ENCODE peak calls at places on chromosomes 2 and 18, in six cellular contexts. E is upper lobe of left lung, S is ovary, C is body of pancreas, O is adrenal gland, P is esophagus squamous epithelium. X is an unnamed sample.

GRCh38 chr2:121530210-121530562 is 494 bp upstream of the RNU4ATAC start:
- DNase-seq in E (peak; percentile 71), S (no peak), C (peak; percentile 73), O (peak; percentile 66), P (peak; percentile 25), X (peak; percentile 61)

GRCh38 chr2:233820766-233821105 is 33.6 kb downstream of the HJURP start:
- DNase-seq in E (no peak), S (no peak), C (no peak), O (no peak), P (no peak), X (no peak)

GRCh38 chr2:85216051-85216431 is 82.8 kb downstream of the TCF7L1 start:
- DNase-seq in E (no peak), S (peak; percentile 33), C (no peak), O (no peak), P (no peak), X (peak; percentile 39)

GRCh38 chr2:210584834-210585233 is 28.4 kb downstream of the CPS1 start:
- DNase-seq in E (no peak), S (no peak), C (no peak), O (no peak), P (no peak), X (no peak)

GRCh38 chr2:3613524-3613905 is 18.6 kb downstream of the COLEC11 start:
- DNase-seq in E (no peak), S (peak; percentile 4), C (no peak), O (no peak), P (no peak), X (no peak)

GRCh38 chr18:13566941-13567762 is 159.2 kb downstream of the FAM210A start:
- DNase-seq in E (peak; percentile 73), S (no peak), C (no peak), O (no peak), P (no peak), X (no peak)

GRCh38 chr18:13889661-13890060 is 25.7 kb downstream of the MC2R start:
- DNase-seq in E (no peak), S (no peak), C (no peak), O (no peak), P (no peak), X (no peak)

GRCh38 chr2:31580321-31581117 is at the start of gene SRD5A2:
- DNase-seq in E (no peak), S (no peak), C (no peak), O (no peak), P (no peak), X (no peak)

DNA sequence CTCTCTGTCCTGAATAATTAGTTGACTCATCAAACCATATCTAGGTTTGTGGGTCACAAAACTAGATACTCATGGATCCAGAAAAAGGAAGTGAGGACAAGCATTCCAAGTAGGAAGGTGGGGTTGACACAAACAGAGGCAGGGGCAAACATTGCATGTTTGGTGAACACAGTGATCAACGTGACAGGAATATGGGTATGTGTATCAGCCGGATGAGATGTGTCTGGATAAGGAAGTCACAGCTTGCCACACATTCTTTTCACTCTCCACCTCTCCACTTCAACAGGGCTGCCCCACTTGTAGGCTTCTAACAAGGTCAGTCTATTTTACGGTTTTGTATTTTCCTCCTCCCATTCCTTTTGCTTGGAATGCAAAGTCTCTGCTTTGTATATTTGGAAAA is 319.0 kb downstream of the CYRIA start:
- DNase-seq in E (no peak), S (no peak), C (no peak), O (no peak), P (no peak), X (no peak)
- TF ChIP-seq POLR2A in E (no peak), S (no peak), C (no peak), O (no peak), P (no peak), X (no peak)

GRCh38 chr2:129708221-129708967 is 271.1 kb upstream of the RAB6C start:
- DNase-seq in E (no peak), S (no peak), C (no peak), O (no peak), P (no peak), X (no peak)
- TF ChIP-seq CTCF in E (no peak), S (no peak), C (no peak), O (no peak), P (no peak), X (no peak)

GRCh38 chr2:28495551-28496284 is at the start of gene PLB1:
- DNase-seq in E (no peak), S (no peak), C (no peak), O (no peak), P (no peak), X (no peak)
- TF ChIP-seq POLR2A in E (no peak), S (no peak), C (no peak), O (no peak), P (no peak), X (no peak)

GRCh38 chr2:96260404-96261260 is 5.2 kb downstream of the TMEM127 start:
- DNase-seq in E (peak; percentile 68), S (peak; percentile 80), C (peak; percentile 91), O (peak; percentile 87), P (no peak), X (peak; percentile 80)
- TF ChIP-seq CTCF in E (peak; percentile 23), S (no peak), C (peak; percentile 32), O (peak; percentile 47), P (peak; percentile 31), X (peak; percentile 33)

DNA sequence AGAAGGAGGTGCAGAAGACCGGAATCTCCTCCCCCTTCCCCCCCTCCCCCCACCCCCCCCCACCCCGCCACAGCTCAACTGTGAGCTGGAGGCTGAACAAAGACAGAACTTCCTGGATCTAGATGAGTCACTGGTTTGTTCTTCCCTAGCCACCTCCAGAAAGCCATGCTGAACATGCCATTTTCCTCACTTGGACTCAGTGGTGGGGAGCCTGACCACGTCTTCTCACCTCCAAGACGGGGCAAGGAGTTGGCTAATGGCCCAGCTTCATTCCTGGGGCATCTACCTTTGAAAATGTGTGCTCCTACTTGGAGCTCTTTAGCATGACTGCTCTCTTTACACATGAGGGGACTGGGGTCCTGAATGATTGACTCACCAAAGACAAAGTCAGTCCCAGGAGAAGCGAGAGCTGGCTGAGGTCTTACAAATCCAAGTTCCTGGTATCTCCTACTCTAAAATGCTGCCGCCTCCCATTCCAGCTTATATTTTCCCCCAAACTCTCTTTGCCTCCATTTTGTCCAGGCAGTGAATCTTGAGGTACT is 22.6 kb upstream of the FZD5 start:
- DNase-seq in E (peak; percentile 36), S (no peak), C (peak; percentile 43), O (no peak), P (no peak), X (no peak)
- TF ChIP-seq POLR2A in E (no peak), S (no peak), C (no peak), O (no peak), P (no peak), X (no peak)

DNA sequence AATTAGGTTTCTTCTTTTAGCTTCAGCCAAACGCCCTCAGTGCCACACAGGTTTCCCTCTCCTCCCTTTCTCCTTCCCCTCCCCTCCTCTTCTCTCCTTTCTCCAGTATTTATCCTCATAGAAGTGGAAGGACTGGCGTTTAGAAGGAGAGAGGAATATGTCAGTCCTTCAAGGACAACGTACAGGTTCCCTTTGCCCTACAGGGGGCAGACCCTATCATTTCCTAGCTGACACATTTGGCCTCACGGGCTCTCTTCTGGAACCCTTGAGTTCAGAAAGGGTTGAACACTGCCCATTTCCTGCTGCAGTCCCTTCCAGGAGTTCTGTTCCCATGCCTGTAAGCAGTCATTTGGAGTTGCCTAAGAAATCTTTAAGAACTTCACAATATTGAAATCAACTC is 46.1 kb downstream of the CDCA7 start:
- DNase-seq in E (no peak), S (no peak), C (no peak), O (no peak), P (no peak), X (no peak)
- TF ChIP-seq CTCF in E (no peak), S (no peak), C (peak; percentile 3), O (no peak), P (no peak), X (no peak)

GRCh38 chr2:105873721-105874120 is 129.0 kb downstream of the NCK2 start:
- DNase-seq in E (peak; percentile 49), S (no peak), C (no peak), O (no peak), P (no peak), X (no peak)
- TF ChIP-seq POLR2A in E (no peak), S (no peak), C (no peak), O (no peak), P (no peak), X (no peak)